ENCODE peak calls at places on chromosome 9, in six cellular contexts. W, Q, X, T, U and L are unnamed samples.

GRCh38 chr9:127092041-127092608 is 30.3 kb downstream of the ANGPTL2 start:
- DNase-seq in W (no peak), Q (no peak), X (peak), T (no peak), U (no peak), L (no peak)

GRCh38 chr9:138058181-138058580 is 180.6 kb downstream of the CACNA1B start:
- DNase-seq in W (no peak), Q (no peak), X (no peak), T (no peak), U (no peak), L (no peak)

GRCh38 chr9:133529457-133529856 is 4.7 kb upstream of the MYMK start:
- DNase-seq in W (no peak), Q (no peak), X (no peak), T (no peak), U (no peak), L (no peak)

GRCh38 chr9:133954862-133955529 is 37.1 kb downstream of the VAV2 start:
- DNase-seq in W (no peak), Q (no peak), X (no peak), T (no peak), U (no peak), L (no peak)

GRCh38 chr9:78215706-78216105 is 20.2 kb upstream of the CEP78 start:
- DNase-seq in W (no peak), Q (no peak), X (no peak), T (peak), U (no peak), L (no peak)

GRCh38 chr9:111994831-111995458 is 98.3 kb downstream of the UGCG start:
- DNase-seq in W (no peak), Q (no peak), X (no peak), T (no peak), U (no peak), L (no peak)

GRCh38 chr9:9730174-9730573 is 882.6 kb downstream of the PTPRD start:
- DNase-seq in W (no peak), Q (no peak), X (peak), T (no peak), U (no peak), L (no peak)

GRCh38 chr9:133869674-133870419 is 122.3 kb downstream of the VAV2 start:
- DNase-seq in W (no peak), Q (no peak), X (no peak), T (no peak), U (no peak), L (no peak)

GRCh38 chr9:125558453-125559084 is 148.4 kb downstream of the MAPKAP1 start:
- DNase-seq in W (peak), Q (peak), X (peak), T (peak), U (peak), L (peak)

GRCh38 chr9:75109210-75109839 is 21.0 kb downstream of the OSTF1 start:
- DNase-seq in W (no peak), Q (no peak), X (no peak), T (no peak), U (no peak), L (no peak)

GRCh38 chr9:123749580-123750202 is 180.2 kb downstream of the DENND1A start:
- DNase-seq in W (no peak), Q (no peak), X (peak), T (peak), U (no peak), L (no peak)

GRCh38 chr9:28050046-28050445 is 476.8 kb upstream of the C9orf72 start:
- DNase-seq in W (no peak), Q (no peak), X (peak), T (no peak), U (no peak), L (no peak)

GRCh38 chr9:117101003-117101402 is 313.9 kb downstream of the ASTN2 start:
- DNase-seq in W (no peak), Q (no peak), X (no peak), T (no peak), U (no peak), L (no peak)

GRCh38 chr9:124399323-124399962 is 15.8 kb downstream of the PSMB7 start:
- DNase-seq in W (no peak), Q (peak), X (peak), T (peak), U (no peak), L (no peak)

GRCh38 chr9:89481161-89481915 is 16.6 kb downstream of the SEMA4D start:
- DNase-seq in W (no peak), Q (no peak), X (no peak), T (no peak), U (no peak), L (no peak)

GRCh38 chr9:91714874-91715615 is 235.0 kb downstream of the ROR2 start:
- DNase-seq in W (no peak), Q (no peak), X (no peak), T (no peak), U (no peak), L (no peak)

GRCh38 chr9:93288341-93288740 is 104.4 kb downstream of the WNK2 start:
- DNase-seq in W (peak), Q (no peak), X (peak), T (no peak), U (no peak), L (no peak)

GRCh38 chr9:76562511-76562911 is 103.5 kb downstream of the GCNT1 start:
- DNase-seq in W (no peak), Q (no peak), X (peak), T (peak), U (no peak), L (no peak)

GRCh38 chr9:113343732-113344231 is 3.7 kb upstream of the WDR31 start:
- DNase-seq in W (peak), Q (peak), X (peak), T (no peak), U (peak), L (peak)

GRCh38 chr9:131875828-131876485 is 136.1 kb upstream of the RAPGEF1 start:
- DNase-seq in W (no peak), Q (no peak), X (peak), T (peak), U (no peak), L (no peak)

GRCh38 chr9:13975628-13976250 is 338.2 kb downstream of the NFIB start:
- DNase-seq in W (no peak), Q (no peak), X (no peak), T (no peak), U (no peak), L (no peak)

GRCh38 chr9:133545494-133546286 is 11.2 kb downstream of the ADAMTSL2 start:
- DNase-seq in W (no peak), Q (no peak), X (no peak), T (no peak), U (no peak), L (no peak)

GRCh38 chr9:115127191-115127817 is 9.3 kb upstream of the TNC start:
- DNase-seq in W (no peak), Q (no peak), X (peak), T (peak), U (no peak), L (no peak)

GRCh38 chr9:98854206-98854756 is 46.8 kb downstream of the GALNT12 start:
- DNase-seq in W (no peak), Q (no peak), X (no peak), T (peak), U (no peak), L (no peak)

GRCh38 chr9:93968451-93969327 is 13.5 kb upstream of the BARX1 start:
- DNase-seq in W (peak), Q (no peak), X (no peak), T (peak), U (no peak), L (no peak)